ENCODE peak calls at places on chromosomes 16 and 17, in five cellular contexts. A, N, Z, X and E are unnamed samples.

GRCh38 chr17:35184274-35184673 is 9.9 kb downstream of the SLC35G3 start:
- DNase-seq in A (no peak), N (no peak), Z (no peak), X (no peak), E (no peak)

GRCh38 chr17:77419547-77420475 is 279.0 kb downstream of the SEC14L1 start:
- DNase-seq in A (no peak), N (no peak), Z (no peak), X (no peak), E (no peak)

GRCh38 chr16:81600275-81600674 is 155.7 kb downstream of the CMIP start:
- DNase-seq in A (peak; percentile 31), N (no peak), Z (peak; percentile 44), X (no peak), E (peak; percentile 35)

GRCh38 chr16:73268311-73268997 is 220.5 kb upstream of the ZFHX3 start:
- DNase-seq in A (peak; percentile 24), N (no peak), Z (no peak), X (no peak), E (peak; percentile 8)

GRCh38 chr17:80101946-80102706 is 745 bp downstream of the GAA start:
- DNase-seq in A (peak; percentile 27), N (no peak), Z (no peak), X (no peak), E (peak; percentile 12)

GRCh38 chr16:85975421-85976100 is 76.6 kb downstream of the IRF8 start:
- DNase-seq in A (no peak), N (no peak), Z (no peak), X (no peak), E (no peak)

GRCh38 chr17:16083223-16083622 is 83.6 kb downstream of the TTC19 start:
- DNase-seq in A (no peak), N (no peak), Z (no peak), X (no peak), E (no peak)

GRCh38 chr17:71777048-71777638 is 343.7 kb upstream of the SOX9 start:
- DNase-seq in A (no peak), N (no peak), Z (no peak), X (no peak), E (no peak)

GRCh38 chr17:43570518-43570928 is 24.4 kb upstream of the ETV4 start:
- DNase-seq in A (no peak), N (no peak), Z (no peak), X (no peak), E (no peak)

GRCh38 chr17:68172461-68172954 is 75.3 kb upstream of the AMZ2 start:
- DNase-seq in A (peak; percentile 65), N (peak; percentile 67), Z (no peak), X (peak; percentile 73), E (peak; percentile 69)

GRCh38 chr16:78900039-78900811 is 700.3 kb downstream of the MAF start:
- DNase-seq in A (no peak), N (no peak), Z (no peak), X (no peak), E (no peak)

GRCh38 chr17:37791434-37791833 is 46.6 kb upstream of the HNF1B start:
- DNase-seq in A (no peak), N (no peak), Z (peak; percentile 69), X (no peak), E (peak; percentile 21)

GRCh38 chr16:71259086-71259485 is 28.6 kb upstream of the HYDIN start:
- DNase-seq in A (no peak), N (no peak), Z (no peak), X (no peak), E (no peak)

GRCh38 chr17:60128171-60128859 is 21.5 kb upstream of the CA4 start:
- DNase-seq in A (no peak), N (no peak), Z (no peak), X (peak; percentile 2), E (no peak)

GRCh38 chr17:47905221-47905733 is 9.2 kb downstream of the SP2 start:
- DNase-seq in A (no peak), N (no peak), Z (peak; percentile 84), X (peak; percentile 88), E (peak; percentile 67)